ENCODE peak calls at places on chromosome 15, in six cellular contexts. W is Right ventricle myocardium superior; M is activated naive CD8-positive, alpha-beta T cell treated with anti-CD3 and anti-CD28 coated beads, Interleukin-2, amount 50 U/mL, for 24 hours; Z is pancreas; V is anterior cingulate cortex; H is AG04450. G is an unnamed sample.

GRCh38 chr15:76337047-76337738 is 620 bp downstream of the ISL2 start:
- DNase-seq in W (no peak), M (no peak), Z (no peak), V (no peak), H (no peak), G (no peak)

GRCh38 chr15:46280753-46281521 is 646.1 kb downstream of the SQOR start:
- DNase-seq in W (no peak), M (no peak), Z (no peak), V (no peak), H (no peak), G (no peak)

GRCh38 chr15:59437777-59438574 is at the start of gene FAM81A:
- DNase-seq in W (peak), M (peak), Z (peak), V (peak), H (no peak), G (peak)

GRCh38 chr15:91055548-91056331 is 33.3 kb upstream of the VPS33B start:
- DNase-seq in W (no peak), M (peak), Z (peak), V (peak), H (peak), G (peak)

GRCh38 chr15:60375255-60375809 is 22.5 kb downstream of the ANXA2 start:
- DNase-seq in W (no peak), M (no peak), Z (no peak), V (no peak), H (no peak), G (no peak)

GRCh38 chr15:92901053-92901761 is 1.1 kb downstream of the CHD2 start:
- DNase-seq in W (no peak), M (no peak), Z (no peak), V (no peak), H (no peak), G (no peak)

GRCh38 chr15:79523266-79523665 is 91.1 kb downstream of the MINAR1 start:
- DNase-seq in W (no peak), M (no peak), Z (no peak), V (no peak), H (no peak), G (no peak)

GRCh38 chr15:101615414-101615985 is 36.7 kb downstream of the TM2D3 start:
- DNase-seq in W (peak), M (no peak), Z (peak), V (no peak), H (no peak), G (no peak)

GRCh38 chr15:73539726-73540125 is 93.5 kb downstream of the NPTN start:
- DNase-seq in W (no peak), M (no peak), Z (no peak), V (no peak), H (no peak), G (no peak)

GRCh38 chr15:100372695-100373036 is 30.9 kb upstream of the ADAMTS17 start:
- DNase-seq in W (peak), M (no peak), Z (peak), V (no peak), H (no peak), G (peak)

GRCh38 chr15:59892995-59893394 is 111.1 kb upstream of the FOXB1 start:
- DNase-seq in W (no peak), M (no peak), Z (no peak), V (no peak), H (no peak), G (no peak)

GRCh38 chr15:74402873-74403589 is 30.7 kb downstream of the SEMA7A start:
- DNase-seq in W (peak), M (peak), Z (no peak), V (no peak), H (no peak), G (no peak)

GRCh38 chr15:99416191-99417188 is 149.3 kb upstream of the MEF2A start:
- DNase-seq in W (no peak), M (no peak), Z (no peak), V (no peak), H (no peak), G (no peak)

GRCh38 chr15:46316024-46316423 is 681.2 kb downstream of the SQOR start:
- DNase-seq in W (no peak), M (no peak), Z (no peak), V (no peak), H (no peak), G (no peak)

GRCh38 chr15:41925209-41925608 is 31.4 kb upstream of the SPTBN5 start:
- DNase-seq in W (no peak), M (no peak), Z (no peak), V (no peak), H (no peak), G (no peak)

GRCh38 chr15:56776839-56777238 is 43.5 kb upstream of the ZNF280D start:
- DNase-seq in W (no peak), M (no peak), Z (no peak), V (no peak), H (no peak), G (no peak)

G was measured in heart right ventricle.